ENCODE peak calls at places on chromosome 12, in six cellular contexts. T is transverse colon, A is vagina, J is breast epithelium, I is GM12891, R is suprapubic skin. M is an unnamed sample.

GRCh38 chr12:71170456-71170855 is 12.7 kb upstream of the TSPAN8 start:
- DNase-seq in T (no peak), J (no peak), R (no peak), I (no peak), A (no peak), M (no peak)

GRCh38 chr12:121167232-121167820 is 34.6 kb downstream of the P2RX7 start:
- DNase-seq in A (no peak), I (no peak), T (no peak), J (no peak), R (no peak), M (no peak)

GRCh38 chr12:40986031-40986430 is 202.1 kb upstream of the PDZRN4 start:
- DNase-seq in A (no peak), R (no peak), I (no peak), T (no peak), J (no peak), M (no peak)

GRCh38 chr12:57629897-57630471 is 3.0 kb downstream of the B4GALNT1 start:
- DNase-seq in R (no peak), I (peak; percentile 5), A (no peak), T (no peak), J (peak; percentile 7), M (no peak)

GRCh38 chr12:131432532-131433260 is 278.2 kb upstream of the SFSWAP start:
- DNase-seq in I (peak; percentile 44), R (peak; percentile 20), J (no peak), T (no peak), A (no peak), M (peak; percentile 57)

GRCh38 chr12:102740157-102741032 is 176.6 kb downstream of the PAH start:
- DNase-seq in J (no peak), T (no peak), I (no peak), R (no peak), A (no peak), M (no peak)

GRCh38 chr12:12735301-12735700 is 18.1 kb downstream of the CDKN1B start:
- DNase-seq in R (no peak), I (no peak), A (no peak), T (no peak), J (no peak), M (no peak)

GRCh38 chr12:23055004-23055403 is 430.0 kb downstream of the ETNK1 start:
- DNase-seq in I (no peak), T (peak; percentile 8), R (no peak), J (no peak), A (no peak), M (no peak)

GRCh38 chr12:2902287-2902880 is 11.7 kb downstream of the TULP3 start:
- DNase-seq in R (no peak), A (no peak), J (no peak), T (peak; percentile 10), I (no peak), M (no peak)

GRCh38 chr12:45611495-45611894 is 118.0 kb upstream of the ARID2 start:
- DNase-seq in T (no peak), I (no peak), A (no peak), J (no peak), R (no peak), M (no peak)

GRCh38 chr12:100348657-100349454 is 8.0 kb upstream of the SLC17A8 start:
- DNase-seq in R (no peak), T (no peak), I (no peak), A (no peak), J (no peak), M (no peak)

GRCh38 chr12:116642101-116642500 is 82.9 kb downstream of the MAP1LC3B2 start:
- DNase-seq in J (no peak), R (no peak), T (no peak), I (no peak), A (no peak), M (no peak)

GRCh38 chr12:68264864-68265256 is 11.5 kb upstream of the IL22 start:
- DNase-seq in T (no peak), J (no peak), R (no peak), A (no peak), I (no peak), M (no peak)

GRCh38 chr12:74552201-74552600 is 14.6 kb downstream of the ATXN7L3B start:
- DNase-seq in A (no peak), T (no peak), R (no peak), J (no peak), I (no peak), M (no peak)

GRCh38 chr12:62724947-62725447 is 210.0 kb downstream of the PPM1H start:
- DNase-seq in R (no peak), J (peak; percentile 84), A (no peak), I (no peak), T (peak; percentile 54), M (no peak)

GRCh38 chr12:12560587-12561304 is 1.9 kb downstream of the DUSP16 start:
- DNase-seq in A (no peak), R (no peak), J (peak; percentile 72), I (no peak), T (peak; percentile 68), M (no peak)

GRCh38 chr12:51951843-51952722 is 584 bp downstream of the ACVR1B start:
- DNase-seq in A (no peak), T (peak; percentile 26), J (no peak), I (no peak), R (peak; percentile 82), M (no peak)

GRCh38 chr12:121300083-121300819 is 3.7 kb upstream of the CAMKK2 start:
- DNase-seq in R (no peak), J (no peak), T (no peak), A (no peak), I (no peak), M (no peak)

GRCh38 chr12:132786192-132786591 is 24.6 kb upstream of the ANKLE2 start:
- DNase-seq in I (no peak), T (no peak), A (no peak), R (no peak), J (no peak), M (no peak)

GRCh38 chr12:5720405-5721045 is 224.5 kb downstream of the ANO2 start:
- DNase-seq in I (no peak), J (no peak), T (no peak), R (no peak), A (peak; percentile 52), M (no peak)

GRCh38 chr12:47877081-47877480 is 27.7 kb downstream of the VDR start:
- DNase-seq in A (no peak), R (no peak), I (no peak), J (no peak), T (no peak), M (no peak)

GRCh38 chr12:2462087-2462486 is 332.7 kb upstream of the FKBP4 start:
- DNase-seq in A (no peak), R (no peak), J (no peak), I (no peak), T (no peak), M (no peak)

GRCh38 chr12:57726884-57727757 is 11.4 kb downstream of the AGAP2 start:
- DNase-seq in T (peak; percentile 33), I (peak; percentile 23), J (peak; percentile 34), A (peak; percentile 87), R (no peak), M (peak; percentile 13)

GRCh38 chr12:54879132-54879531 is 24.8 kb downstream of the MUCL1 start:
- DNase-seq in J (no peak), A (no peak), I (no peak), R (no peak), T (no peak), M (no peak)

GRCh38 chr12:89183985-89184435 is 168.3 kb downstream of the DUSP6 start:
- DNase-seq in T (peak; percentile 15), J (peak; percentile 27), R (peak; percentile 85), A (no peak), I (no peak), M (no peak)
- TF ChIP-seq POLR2AphosphoS5 in T (no peak), J (peak; percentile 50), R (no peak), A (no peak), I (no peak), M (no peak)

DNA sequence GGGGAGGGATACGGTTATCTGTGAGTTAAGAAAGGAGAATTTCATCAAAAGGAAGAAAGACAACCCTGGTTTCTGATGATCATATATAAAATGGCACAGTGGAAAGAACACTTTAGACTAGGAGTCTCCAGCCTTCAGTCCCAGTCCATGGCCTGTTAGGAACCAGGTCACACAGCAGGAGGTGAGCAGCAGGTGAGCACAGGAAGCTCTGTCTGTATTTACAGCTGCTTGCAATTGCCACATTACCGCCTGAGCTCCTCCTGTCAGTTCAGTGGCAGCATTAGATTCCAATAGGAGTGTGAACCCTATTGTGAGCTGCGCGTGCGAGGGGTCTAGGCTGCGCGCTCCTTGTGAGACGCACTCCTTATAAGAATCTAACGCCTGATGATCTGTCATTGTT is 137.9 kb downstream of the BTG1 start:
- DNase-seq in A (no peak), R (no peak), J (no peak), I (no peak), T (no peak), M (no peak)
- TF ChIP-seq POLR2AphosphoS5 in A (no peak), R (no peak), J (no peak), I (no peak), T (no peak), M (no peak)

GRCh38 chr12:106030210-106031175 is 108.3 kb downstream of the NUAK1 start:
- DNase-seq in A (no peak), I (peak; percentile 6), T (no peak), R (no peak), J (no peak), M (no peak)
- TF ChIP-seq POLR2AphosphoS5 in A (no peak), I (no peak), T (no peak), R (no peak), J (no peak), M (no peak)

GRCh38 chr12:124567673-124568373 is 411 bp upstream of the NCOR2 start:
- DNase-seq in T (peak; percentile 92), I (peak; percentile 93), A (no peak), J (peak; percentile 86), R (peak; percentile 94), M (peak; percentile 92)

GRCh38 chr12:124567035-124567672 is at the start of gene NCOR2:
- DNase-seq in J (no peak), R (peak; percentile 67), I (peak; percentile 65), T (no peak), A (no peak), M (peak; percentile 67)

GRCh38 chr12:124569375-124570148 is 2.1 kb upstream of the NCOR2 start:
- DNase-seq in R (no peak), A (no peak), I (no peak), J (no peak), T (no peak), M (no peak)

GRCh38 chr12:124570810-124571209 is 3.4 kb upstream of the NCOR2 start:
- DNase-seq in R (no peak), A (no peak), J (no peak), I (no peak), T (no peak), M (no peak)

DNA sequence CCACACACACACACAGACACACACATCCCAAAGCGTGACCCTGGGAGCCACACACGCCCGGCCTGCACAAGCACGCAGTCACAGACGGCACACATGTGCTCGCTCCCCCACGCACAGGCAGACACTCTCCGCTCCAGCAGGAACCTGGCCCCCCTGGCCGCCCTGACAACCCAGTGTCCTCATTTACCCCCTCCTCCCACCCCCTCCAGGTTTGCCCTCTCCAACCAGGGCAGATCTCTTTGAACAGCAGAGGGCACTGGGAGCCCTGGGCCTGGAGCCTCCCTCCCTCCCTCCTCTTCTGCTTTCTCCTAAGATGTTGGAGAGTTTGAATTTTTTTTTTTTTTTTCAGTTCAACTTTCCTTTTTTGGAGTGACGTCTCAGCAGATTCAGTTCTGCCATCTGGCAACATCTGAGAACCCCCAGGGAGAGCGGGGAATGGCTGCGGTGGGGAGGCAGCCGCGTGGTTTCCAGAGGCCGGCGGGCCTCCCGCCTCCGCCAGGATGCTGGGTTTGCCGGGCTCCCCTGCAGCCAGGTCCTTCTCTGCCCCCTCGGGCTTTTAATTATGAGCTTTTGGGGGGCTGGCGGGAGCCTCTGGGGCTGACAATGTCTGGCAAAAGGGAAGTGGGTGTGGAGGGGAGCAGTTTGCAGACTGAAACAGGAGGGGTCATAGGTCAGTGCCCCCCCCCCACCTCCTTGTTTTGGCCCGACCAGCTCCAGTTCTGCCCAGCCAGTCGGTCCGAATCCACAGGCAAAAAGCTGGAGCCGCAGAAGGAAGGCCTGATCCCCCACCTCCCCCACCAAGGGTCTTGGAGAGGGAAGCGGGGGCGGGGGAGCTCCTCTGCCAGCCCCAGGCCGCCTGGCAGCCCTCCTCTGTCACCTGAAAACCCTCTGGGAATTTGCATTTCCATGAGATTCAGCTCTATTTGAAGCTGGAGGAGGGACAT is 1.3 kb upstream of the NCOR2 start:
- DNase-seq in I (peak; percentile 67), J (peak; percentile 71), T (peak; percentile 69), A (no peak), R (peak; percentile 83), M (peak; percentile 79)
- TF ChIP-seq POLR2AphosphoS5 in I (no peak), J (peak; percentile 67), T (peak; percentile 5), A (peak; percentile 51), R (peak; percentile 14), M (no peak)

M was measured in GM12892.